ENCODE peak calls at places on chromosomes 16 and 17, in nine cellular contexts. One of them, this sample, is unnamed. For H3K4me1, the result is how much of the 10 kb centered on the place peaks cover.

GRCh38 chr16:11396241-11397048 is 51.2 kb downstream of the RMI2 start:
- DNase-seq in transverse colon: peak
- DNase-seq in Caco-2: peak
- DNase-seq in pancreas: peak
- DNase-seq in cardiac muscle cell: peak
- DNase-seq in breast epithelium: peak
- DNase-seq in body of pancreas: peak
- DNase-seq in effector memory CD4-positive, alpha-beta T cell: peak
- DNase-seq in upper lobe of left lung: peak
- DNase-seq in this sample: peak

GRCh38 chr17:973053-973452 is 6.5 kb downstream of the NXN start:
- DNase-seq in Caco-2: peak
- DNase-seq in pancreas: no peak
- DNase-seq in cardiac muscle cell: no peak
- DNase-seq in body of pancreas: no peak
- DNase-seq in transverse colon: no peak
- DNase-seq in upper lobe of left lung: no peak
- DNase-seq in breast epithelium: no peak
- DNase-seq in effector memory CD4-positive, alpha-beta T cell: no peak
- DNase-seq in this sample: no peak

GRCh38 chr16:72925631-72925979 is 122.3 kb downstream of the ZFHX3 start:
- DNase-seq in upper lobe of left lung: no peak
- DNase-seq in body of pancreas: no peak
- DNase-seq in Caco-2: no peak
- DNase-seq in pancreas: no peak
- DNase-seq in effector memory CD4-positive, alpha-beta T cell: no peak
- DNase-seq in cardiac muscle cell: no peak
- DNase-seq in breast epithelium: no peak
- DNase-seq in transverse colon: no peak
- DNase-seq in this sample: no peak

GRCh38 chr17:76384987-76385891 is 830 bp downstream of the SPHK1 start:
- DNase-seq in transverse colon: peak
- DNase-seq in breast epithelium: no peak
- DNase-seq in upper lobe of left lung: peak
- DNase-seq in effector memory CD4-positive, alpha-beta T cell: peak
- DNase-seq in cardiac muscle cell: peak
- DNase-seq in pancreas: peak
- DNase-seq in Caco-2: no peak
- DNase-seq in body of pancreas: peak
- DNase-seq in this sample: no peak

GRCh38 chr17:80992077-80992947 is 671 bp downstream of the CHMP6 start:
- DNase-seq in upper lobe of left lung: no peak
- DNase-seq in effector memory CD4-positive, alpha-beta T cell: no peak
- DNase-seq in transverse colon: peak
- DNase-seq in cardiac muscle cell: peak
- DNase-seq in pancreas: no peak
- DNase-seq in body of pancreas: peak
- DNase-seq in breast epithelium: no peak
- DNase-seq in Caco-2: peak
- DNase-seq in this sample: no peak

GRCh38 chr16:11562941-11563340 is 23.8 kb downstream of the LITAF start:
- DNase-seq in Caco-2: no peak
- DNase-seq in upper lobe of left lung: peak
- DNase-seq in effector memory CD4-positive, alpha-beta T cell: no peak
- DNase-seq in pancreas: no peak
- DNase-seq in body of pancreas: no peak
- DNase-seq in breast epithelium: no peak
- DNase-seq in cardiac muscle cell: no peak
- DNase-seq in transverse colon: no peak
- DNase-seq in this sample: no peak

GRCh38 chr17:41486809-41487530 is 2.7 kb downstream of the KRT36 start:
- DNase-seq in pancreas: peak
- DNase-seq in transverse colon: peak
- DNase-seq in cardiac muscle cell: peak
- DNase-seq in body of pancreas: peak
- DNase-seq in effector memory CD4-positive, alpha-beta T cell: no peak
- DNase-seq in Caco-2: no peak
- DNase-seq in upper lobe of left lung: peak
- DNase-seq in breast epithelium: no peak
- DNase-seq in this sample: no peak

GRCh38 chr17:6597727-6598126 is 41.4 kb upstream of the PITPNM3 start:
- DNase-seq in upper lobe of left lung: no peak
- DNase-seq in Caco-2: no peak
- DNase-seq in transverse colon: no peak
- DNase-seq in breast epithelium: no peak
- DNase-seq in pancreas: no peak
- DNase-seq in body of pancreas: no peak
- DNase-seq in cardiac muscle cell: no peak
- DNase-seq in effector memory CD4-positive, alpha-beta T cell: no peak
- DNase-seq in this sample: no peak

GRCh38 chr17:17635126-17635525 is 43.6 kb upstream of the PEMT start:
- DNase-seq in pancreas: no peak
- DNase-seq in Caco-2: no peak
- DNase-seq in upper lobe of left lung: no peak
- DNase-seq in body of pancreas: no peak
- DNase-seq in breast epithelium: no peak
- DNase-seq in transverse colon: no peak
- DNase-seq in effector memory CD4-positive, alpha-beta T cell: no peak
- DNase-seq in cardiac muscle cell: no peak
- DNase-seq in this sample: no peak

GRCh38 chr16:87706278-87707000 is 59.3 kb downstream of the KLHDC4 start:
- DNase-seq in transverse colon: no peak
- DNase-seq in effector memory CD4-positive, alpha-beta T cell: no peak
- DNase-seq in breast epithelium: no peak
- DNase-seq in Caco-2: no peak
- DNase-seq in body of pancreas: peak
- DNase-seq in cardiac muscle cell: no peak
- DNase-seq in upper lobe of left lung: no peak
- DNase-seq in pancreas: no peak
- DNase-seq in this sample: no peak

GRCh38 chr17:72618018-72618509 is 474.4 kb downstream of the SLC39A11 start:
- DNase-seq in transverse colon: peak
- DNase-seq in breast epithelium: no peak
- DNase-seq in effector memory CD4-positive, alpha-beta T cell: peak
- DNase-seq in cardiac muscle cell: peak
- DNase-seq in Caco-2: peak
- DNase-seq in body of pancreas: peak
- DNase-seq in pancreas: peak
- DNase-seq in upper lobe of left lung: peak
- DNase-seq in this sample: no peak

GRCh38 chr17:72342582-72343527 is 222.0 kb downstream of the SOX9 start:
- DNase-seq in transverse colon: no peak
- DNase-seq in pancreas: no peak
- DNase-seq in Caco-2: no peak
- DNase-seq in breast epithelium: peak
- DNase-seq in cardiac muscle cell: no peak
- DNase-seq in upper lobe of left lung: peak
- DNase-seq in effector memory CD4-positive, alpha-beta T cell: no peak
- DNase-seq in body of pancreas: no peak
- DNase-seq in this sample: no peak

DNA sequence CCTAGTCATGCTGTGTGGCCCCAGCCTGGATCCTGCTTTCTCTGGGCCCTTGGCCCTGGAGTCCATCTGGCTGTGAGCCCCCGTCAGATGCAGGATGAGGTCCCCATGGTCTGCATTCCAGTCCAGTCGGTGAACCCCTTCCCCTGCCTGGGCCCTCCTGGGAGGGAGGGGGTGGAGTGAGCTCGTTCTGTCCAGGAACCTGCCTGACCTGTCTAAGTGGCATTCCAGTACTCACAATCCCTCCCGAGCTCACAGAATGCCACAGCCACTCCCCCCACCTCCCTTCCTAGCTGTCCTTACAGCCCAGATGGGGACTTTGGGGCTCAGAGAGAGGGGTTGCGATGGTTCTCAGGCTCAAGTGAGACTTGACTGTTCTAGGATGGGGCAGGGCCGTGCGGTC is 15.5 kb downstream of the SPNS2 start:
- DNase-seq in cardiac muscle cell: peak
- DNase-seq in breast epithelium: peak
- DNase-seq in upper lobe of left lung: peak
- DNase-seq in transverse colon: no peak
- DNase-seq in Caco-2: peak
- DNase-seq in body of pancreas: peak
- DNase-seq in effector memory CD4-positive, alpha-beta T cell: no peak
- DNase-seq in pancreas: peak
- DNase-seq in this sample: no peak
- H3K4me1 ChIP-seq in cardiac muscle cell: under half
- H3K4me1 ChIP-seq in breast epithelium: under half
- H3K4me1 ChIP-seq in upper lobe of left lung: half or more
- H3K4me1 ChIP-seq in transverse colon: under half
- H3K4me1 ChIP-seq in Caco-2: under half
- H3K4me1 ChIP-seq in body of pancreas: half or more
- H3K4me1 ChIP-seq in effector memory CD4-positive, alpha-beta T cell: under half
- H3K4me1 ChIP-seq in pancreas: under half
- H3K4me1 ChIP-seq in this sample: under half

GRCh38 chr17:48615212-48615962 is at the start of gene HOXB8:
- DNase-seq in cardiac muscle cell: no peak
- DNase-seq in Caco-2: no peak
- DNase-seq in breast epithelium: no peak
- DNase-seq in transverse colon: no peak
- DNase-seq in effector memory CD4-positive, alpha-beta T cell: no peak
- DNase-seq in upper lobe of left lung: no peak
- DNase-seq in body of pancreas: no peak
- DNase-seq in pancreas: no peak
- DNase-seq in this sample: no peak
- H3K4me1 ChIP-seq in cardiac muscle cell: under half
- H3K4me1 ChIP-seq in Caco-2: under half
- H3K4me1 ChIP-seq in breast epithelium: under half
- H3K4me1 ChIP-seq in transverse colon: half or more
- H3K4me1 ChIP-seq in effector memory CD4-positive, alpha-beta T cell: half or more
- H3K4me1 ChIP-seq in upper lobe of left lung: under half
- H3K4me1 ChIP-seq in body of pancreas: under half
- H3K4me1 ChIP-seq in pancreas: under half
- H3K4me1 ChIP-seq in this sample: under half

GRCh38 chr17:15233971-15234370 is 31.2 kb downstream of the PMP22 start:
- DNase-seq in upper lobe of left lung: no peak
- DNase-seq in Caco-2: no peak
- DNase-seq in breast epithelium: no peak
- DNase-seq in effector memory CD4-positive, alpha-beta T cell: no peak
- DNase-seq in transverse colon: no peak
- DNase-seq in pancreas: no peak
- DNase-seq in body of pancreas: no peak
- DNase-seq in cardiac muscle cell: no peak
- DNase-seq in this sample: no peak
- H3K4me1 ChIP-seq in upper lobe of left lung: half or more
- H3K4me1 ChIP-seq in Caco-2: under half
- H3K4me1 ChIP-seq in breast epithelium: under half
- H3K4me1 ChIP-seq in effector memory CD4-positive, alpha-beta T cell: under half
- H3K4me1 ChIP-seq in transverse colon: under half
- H3K4me1 ChIP-seq in pancreas: under half
- H3K4me1 ChIP-seq in body of pancreas: under half
- H3K4me1 ChIP-seq in cardiac muscle cell: under half
- H3K4me1 ChIP-seq in this sample: under half

GRCh38 chr16:78750611-78751010 is 651.2 kb downstream of the WWOX start:
- DNase-seq in Caco-2: no peak
- DNase-seq in transverse colon: no peak
- DNase-seq in upper lobe of left lung: no peak
- DNase-seq in breast epithelium: no peak
- DNase-seq in pancreas: no peak
- DNase-seq in cardiac muscle cell: no peak
- DNase-seq in effector memory CD4-positive, alpha-beta T cell: no peak
- DNase-seq in body of pancreas: no peak
- DNase-seq in this sample: no peak
- H3K4me1 ChIP-seq in Caco-2: under half
- H3K4me1 ChIP-seq in transverse colon: under half
- H3K4me1 ChIP-seq in upper lobe of left lung: under half
- H3K4me1 ChIP-seq in breast epithelium: under half
- H3K4me1 ChIP-seq in pancreas: under half
- H3K4me1 ChIP-seq in cardiac muscle cell: under half
- H3K4me1 ChIP-seq in effector memory CD4-positive, alpha-beta T cell: under half
- H3K4me1 ChIP-seq in body of pancreas: under half
- H3K4me1 ChIP-seq in this sample: under half

GRCh38 chr17:27538156-27538955 is 82.1 kb downstream of the KSR1 start:
- DNase-seq in upper lobe of left lung: no peak
- DNase-seq in pancreas: no peak
- DNase-seq in effector memory CD4-positive, alpha-beta T cell: no peak
- DNase-seq in body of pancreas: no peak
- DNase-seq in breast epithelium: no peak
- DNase-seq in cardiac muscle cell: no peak
- DNase-seq in Caco-2: peak
- DNase-seq in transverse colon: no peak
- DNase-seq in this sample: no peak

GRCh38 chr17:27541326-27542023 is 85.2 kb downstream of the KSR1 start:
- DNase-seq in cardiac muscle cell: no peak
- DNase-seq in breast epithelium: no peak
- DNase-seq in upper lobe of left lung: no peak
- DNase-seq in effector memory CD4-positive, alpha-beta T cell: no peak
- DNase-seq in transverse colon: no peak
- DNase-seq in Caco-2: no peak
- DNase-seq in pancreas: no peak
- DNase-seq in body of pancreas: no peak
- DNase-seq in this sample: no peak

GRCh38 chr17:27540300-27541105 is 84.3 kb downstream of the KSR1 start:
- DNase-seq in Caco-2: no peak
- DNase-seq in upper lobe of left lung: peak
- DNase-seq in transverse colon: peak
- DNase-seq in body of pancreas: peak
- DNase-seq in cardiac muscle cell: no peak
- DNase-seq in effector memory CD4-positive, alpha-beta T cell: no peak
- DNase-seq in pancreas: peak
- DNase-seq in breast epithelium: peak
- DNase-seq in this sample: peak

GRCh38 chr17:27539152-27539551 is 82.9 kb downstream of the KSR1 start:
- DNase-seq in Caco-2: no peak
- DNase-seq in pancreas: peak
- DNase-seq in breast epithelium: no peak
- DNase-seq in cardiac muscle cell: no peak
- DNase-seq in effector memory CD4-positive, alpha-beta T cell: no peak
- DNase-seq in transverse colon: no peak
- DNase-seq in body of pancreas: peak
- DNase-seq in upper lobe of left lung: no peak
- DNase-seq in this sample: no peak

DNA sequence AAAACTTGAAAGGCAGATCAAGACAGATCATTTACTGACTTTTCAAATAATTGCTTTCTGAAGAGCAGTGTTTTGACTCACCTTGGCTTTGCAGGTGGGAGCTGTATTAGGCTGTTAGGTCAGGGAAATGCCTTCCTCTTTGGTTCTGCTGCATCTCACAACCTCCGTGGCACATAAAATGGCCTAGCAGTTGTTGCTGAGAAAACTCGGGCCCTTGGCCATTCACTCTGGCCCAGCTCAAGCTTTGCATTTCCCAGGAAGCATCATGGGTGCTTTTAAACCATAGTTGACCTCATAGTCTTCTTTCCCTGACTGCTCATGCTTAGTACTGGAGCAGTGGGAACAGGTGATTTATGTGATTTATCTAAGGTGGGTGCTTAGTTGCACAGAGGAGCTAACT is 83.5 kb downstream of the KSR1 start:
- DNase-seq in effector memory CD4-positive, alpha-beta T cell: no peak
- DNase-seq in transverse colon: no peak
- DNase-seq in cardiac muscle cell: no peak
- DNase-seq in upper lobe of left lung: no peak
- DNase-seq in body of pancreas: no peak
- DNase-seq in pancreas: no peak
- DNase-seq in breast epithelium: no peak
- DNase-seq in Caco-2: no peak
- DNase-seq in this sample: no peak
- H3K4me1 ChIP-seq in effector memory CD4-positive, alpha-beta T cell: under half
- H3K4me1 ChIP-seq in transverse colon: under half
- H3K4me1 ChIP-seq in cardiac muscle cell: under half
- H3K4me1 ChIP-seq in upper lobe of left lung: under half
- H3K4me1 ChIP-seq in body of pancreas: half or more
- H3K4me1 ChIP-seq in pancreas: half or more
- H3K4me1 ChIP-seq in breast epithelium: under half
- H3K4me1 ChIP-seq in Caco-2: under half
- H3K4me1 ChIP-seq in this sample: under half

GRCh38 chr16:85448557-85449194 is 164.4 kb upstream of the GSE1 start:
- DNase-seq in effector memory CD4-positive, alpha-beta T cell: no peak
- DNase-seq in transverse colon: peak
- DNase-seq in breast epithelium: no peak
- DNase-seq in pancreas: peak
- DNase-seq in upper lobe of left lung: peak
- DNase-seq in Caco-2: peak
- DNase-seq in cardiac muscle cell: no peak
- DNase-seq in body of pancreas: peak
- DNase-seq in this sample: no peak
- H3K4me1 ChIP-seq in effector memory CD4-positive, alpha-beta T cell: under half
- H3K4me1 ChIP-seq in transverse colon: half or more
- H3K4me1 ChIP-seq in breast epithelium: under half
- H3K4me1 ChIP-seq in pancreas: under half
- H3K4me1 ChIP-seq in upper lobe of left lung: under half
- H3K4me1 ChIP-seq in Caco-2: under half
- H3K4me1 ChIP-seq in cardiac muscle cell: under half
- H3K4me1 ChIP-seq in body of pancreas: under half
- H3K4me1 ChIP-seq in this sample: under half

This sample was measured in adrenal gland.